ENCODE peak calls at places on chromosomes 2 and 18, in four cellular contexts. One of them, this sample, is unnamed.

GRCh38 chr2:225737556-225737955 is 338.0 kb downstream of the NYAP2 start:
- DNase-seq in choroid plexus epithelial cell: peak; percentile 33
- DNase-seq in endothelial cell: no peak
- DNase-seq in tibial artery: no peak
- DNase-seq in this sample: no peak

GRCh38 chr2:222928335-222928734 is 67.5 kb downstream of the ACSL3 start:
- DNase-seq in choroid plexus epithelial cell: no peak
- DNase-seq in endothelial cell: no peak
- DNase-seq in tibial artery: no peak
- DNase-seq in this sample: no peak

GRCh38 chr18:28458751-28459150 is 281.8 kb upstream of the CDH2 start:
- DNase-seq in choroid plexus epithelial cell: no peak
- DNase-seq in endothelial cell: no peak
- DNase-seq in tibial artery: no peak
- DNase-seq in this sample: no peak

GRCh38 chr18:8996771-8997432 is 105.6 kb upstream of the NDUFV2 start:
- DNase-seq in choroid plexus epithelial cell: peak; percentile 32
- DNase-seq in endothelial cell: no peak
- DNase-seq in tibial artery: no peak
- DNase-seq in this sample: no peak

GRCh38 chr2:221124542-221125235 is 447.4 kb downstream of the EPHA4 start:
- DNase-seq in choroid plexus epithelial cell: peak; percentile 5
- DNase-seq in endothelial cell: no peak
- DNase-seq in tibial artery: no peak
- DNase-seq in this sample: no peak

GRCh38 chr2:86673011-86673410 is 47.1 kb upstream of the RMND5A start:
- DNase-seq in choroid plexus epithelial cell: no peak
- DNase-seq in endothelial cell: no peak
- DNase-seq in tibial artery: no peak
- DNase-seq in this sample: no peak

GRCh38 chr2:96685592-96686459 is 43.3 kb downstream of the FER1L5 start:
- DNase-seq in choroid plexus epithelial cell: peak; percentile 45
- DNase-seq in endothelial cell: no peak
- DNase-seq in tibial artery: no peak
- DNase-seq in this sample: no peak

GRCh38 chr2:221204699-221205098 is 367.4 kb downstream of the EPHA4 start:
- DNase-seq in choroid plexus epithelial cell: no peak
- DNase-seq in endothelial cell: no peak
- DNase-seq in tibial artery: no peak
- DNase-seq in this sample: no peak

GRCh38 chr2:8849322-8849721 is 11.9 kb upstream of the KIDINS220 start:
- DNase-seq in choroid plexus epithelial cell: peak; percentile 39
- DNase-seq in endothelial cell: no peak
- DNase-seq in tibial artery: no peak
- DNase-seq in this sample: no peak

GRCh38 chr2:8554296-8554806 is 127.5 kb upstream of the ID2 start:
- DNase-seq in choroid plexus epithelial cell: no peak
- DNase-seq in endothelial cell: no peak
- DNase-seq in tibial artery: no peak
- DNase-seq in this sample: peak; percentile 7

DNA sequence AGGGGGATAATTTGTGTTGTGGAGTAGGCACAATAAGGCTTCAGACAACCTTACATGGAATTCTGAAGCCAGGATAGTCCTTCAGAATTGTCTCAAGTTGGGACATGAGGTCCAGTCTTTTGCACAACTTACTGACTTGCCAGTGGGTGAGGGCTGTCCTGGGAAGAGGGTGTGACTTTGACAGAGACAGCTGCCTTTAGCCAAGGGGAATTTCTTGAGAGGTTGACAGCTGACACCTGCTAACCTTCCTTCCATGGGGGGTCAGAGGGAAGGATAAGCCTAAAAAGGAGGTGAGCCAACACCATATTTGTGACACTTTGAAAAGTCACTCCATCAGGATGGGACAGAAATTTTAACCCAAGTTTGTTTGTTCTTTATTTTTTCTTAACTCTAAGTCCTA is 907.8 kb upstream of the CRIM1 start:
- DNase-seq in choroid plexus epithelial cell: no peak
- DNase-seq in endothelial cell: no peak
- DNase-seq in tibial artery: no peak
- DNase-seq in this sample: no peak
- TF ChIP-seq CTCF in choroid plexus epithelial cell: no peak
- TF ChIP-seq CTCF in endothelial cell: no peak
- TF ChIP-seq CTCF in tibial artery: no peak
- TF ChIP-seq CTCF in this sample: no peak

DNA sequence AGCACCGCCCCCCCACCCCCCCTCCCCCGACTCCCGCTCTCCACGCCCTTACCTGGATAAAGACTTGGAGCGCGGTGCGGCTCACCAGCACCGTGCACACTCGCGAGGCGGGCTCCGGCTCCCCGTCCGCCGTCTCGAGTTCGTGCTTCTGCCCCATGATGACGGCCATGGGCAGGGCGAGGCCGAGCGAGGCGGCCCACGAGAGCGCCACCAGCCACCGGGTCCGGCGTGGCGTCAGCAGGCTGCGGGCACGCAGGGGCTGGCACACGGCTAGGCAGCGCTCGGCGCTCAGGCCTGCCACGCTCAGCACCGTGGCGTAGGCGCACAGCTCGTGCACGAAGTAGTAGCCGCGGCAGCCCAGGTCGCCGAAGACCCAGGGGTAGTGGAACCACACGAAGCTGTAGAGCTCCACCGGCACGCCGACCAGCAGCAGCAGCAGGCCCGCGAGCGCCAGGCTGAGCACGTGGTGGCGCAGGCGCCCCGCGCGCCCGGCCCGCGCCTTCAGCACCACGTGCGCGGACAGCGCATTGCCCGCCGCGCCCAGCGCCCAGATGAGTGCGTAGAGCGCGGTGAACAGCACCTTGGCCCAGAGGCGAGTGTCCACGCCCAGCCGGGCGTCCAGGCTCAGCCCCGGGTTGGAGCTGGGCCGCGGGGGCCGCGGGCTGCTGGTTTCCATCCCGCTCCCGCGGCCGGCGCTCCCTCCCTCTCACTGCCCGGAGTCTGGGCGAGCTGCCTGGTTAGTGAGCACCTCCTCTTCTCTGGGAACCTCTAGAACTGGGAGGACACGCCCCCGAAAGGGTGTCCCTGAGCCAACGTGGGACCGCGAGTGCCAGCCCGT is at the start of gene NTSR2:
- DNase-seq in choroid plexus epithelial cell: peak; percentile 61
- DNase-seq in endothelial cell: peak; percentile 77
- DNase-seq in tibial artery: no peak
- DNase-seq in this sample: no peak
- TF ChIP-seq CTCF in choroid plexus epithelial cell: no peak
- TF ChIP-seq CTCF in endothelial cell: no peak
- TF ChIP-seq CTCF in tibial artery: no peak
- TF ChIP-seq CTCF in this sample: no peak

DNA sequence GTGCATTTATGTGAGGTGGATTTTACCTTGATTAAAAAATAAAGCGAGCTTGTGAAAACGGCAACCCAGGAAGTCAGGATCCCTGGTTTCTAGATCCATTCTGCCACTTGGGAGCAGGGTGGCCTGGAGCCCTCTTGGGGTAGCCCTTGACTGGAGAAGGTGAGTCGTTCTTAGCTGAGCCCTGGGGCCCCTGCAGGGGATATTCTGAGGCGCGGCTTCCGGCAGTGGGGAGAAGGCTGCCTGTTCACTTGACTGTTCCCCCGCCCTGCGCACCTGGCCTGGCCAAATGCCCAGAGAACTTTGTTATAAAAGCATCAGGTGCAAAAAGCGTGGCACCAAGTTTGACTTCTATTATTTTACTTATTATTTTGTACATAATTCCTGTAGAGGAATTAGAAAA is 221.9 kb downstream of the DYSF start:
- DNase-seq in choroid plexus epithelial cell: no peak
- DNase-seq in endothelial cell: no peak
- DNase-seq in tibial artery: no peak
- DNase-seq in this sample: no peak
- TF ChIP-seq CTCF in choroid plexus epithelial cell: no peak
- TF ChIP-seq CTCF in endothelial cell: no peak
- TF ChIP-seq CTCF in tibial artery: no peak
- TF ChIP-seq CTCF in this sample: no peak

GRCh38 chr2:134351899-134352298 is 98.0 kb downstream of the MGAT5 start:
- DNase-seq in choroid plexus epithelial cell: no peak
- DNase-seq in endothelial cell: no peak
- DNase-seq in tibial artery: no peak
- DNase-seq in this sample: no peak
- TF ChIP-seq CTCF in choroid plexus epithelial cell: no peak
- TF ChIP-seq CTCF in endothelial cell: no peak
- TF ChIP-seq CTCF in tibial artery: no peak
- TF ChIP-seq CTCF in this sample: no peak

GRCh38 chr2:217877866-217878265 is 124.9 kb downstream of the TNS1 start:
- DNase-seq in choroid plexus epithelial cell: no peak
- DNase-seq in endothelial cell: no peak
- DNase-seq in tibial artery: no peak
- DNase-seq in this sample: no peak

GRCh38 chr2:217880490-217880889 is 122.3 kb downstream of the TNS1 start:
- DNase-seq in choroid plexus epithelial cell: peak; percentile 39
- DNase-seq in endothelial cell: no peak
- DNase-seq in tibial artery: no peak
- DNase-seq in this sample: no peak

GRCh38 chr2:217880891-217881290 is 121.9 kb downstream of the TNS1 start:
- DNase-seq in choroid plexus epithelial cell: peak; percentile 45
- DNase-seq in endothelial cell: no peak
- DNase-seq in tibial artery: no peak
- DNase-seq in this sample: no peak

GRCh38 chr2:217876253-217876570 is 126.6 kb downstream of the TNS1 start:
- DNase-seq in choroid plexus epithelial cell: no peak
- DNase-seq in endothelial cell: no peak
- DNase-seq in tibial artery: no peak
- DNase-seq in this sample: no peak

GRCh38 chr2:217878865-217879595 is 123.8 kb downstream of the TNS1 start:
- DNase-seq in choroid plexus epithelial cell: no peak
- DNase-seq in endothelial cell: no peak
- DNase-seq in tibial artery: no peak
- DNase-seq in this sample: no peak
- TF ChIP-seq CTCF in choroid plexus epithelial cell: peak; percentile 13
- TF ChIP-seq CTCF in endothelial cell: no peak
- TF ChIP-seq CTCF in tibial artery: no peak
- TF ChIP-seq CTCF in this sample: no peak